ENCODE peak calls at places on chromosomes 4 and X, in eight cellular contexts. One of them, this sample, is unnamed.

GRCh38 chr4:95439896-95440295 is 108.9 kb downstream of the UNC5C start:
- DNase-seq in mesenchymal stem cell: no peak
- DNase-seq in pancreas: no peak
- DNase-seq in Panc1: no peak
- DNase-seq in CD8-positive, alpha-beta T cell: no peak
- DNase-seq in lung: no peak
- DNase-seq in kidney: no peak
- DNase-seq in endodermal cell: no peak
- DNase-seq in this sample: no peak

GRCh38 chrX:133440081-133440796 is 24.9 kb upstream of the GPC4 start:
- DNase-seq in lung: no peak
- DNase-seq in CD8-positive, alpha-beta T cell: no peak
- DNase-seq in endodermal cell: peak; percentile 80
- DNase-seq in mesenchymal stem cell: no peak
- DNase-seq in Panc1: no peak
- DNase-seq in kidney: no peak
- DNase-seq in pancreas: no peak
- DNase-seq in this sample: no peak

GRCh38 chr4:3434891-3435683 is 6.7 kb upstream of the HGFAC start:
- DNase-seq in lung: no peak
- DNase-seq in endodermal cell: peak; percentile 68
- DNase-seq in pancreas: no peak
- DNase-seq in mesenchymal stem cell: no peak
- DNase-seq in CD8-positive, alpha-beta T cell: no peak
- DNase-seq in Panc1: no peak
- DNase-seq in kidney: peak; percentile 66
- DNase-seq in this sample: no peak

GRCh38 chr4:3792813-3793212 is 26.6 kb downstream of the ADRA2C start:
- DNase-seq in kidney: peak; percentile 12
- DNase-seq in Panc1: no peak
- DNase-seq in endodermal cell: peak; percentile 96
- DNase-seq in pancreas: no peak
- DNase-seq in lung: no peak
- DNase-seq in mesenchymal stem cell: no peak
- DNase-seq in CD8-positive, alpha-beta T cell: no peak
- DNase-seq in this sample: no peak

GRCh38 chr4:40562681-40563080 is 67.0 kb downstream of the RBM47 start:
- DNase-seq in kidney: no peak
- DNase-seq in pancreas: no peak
- DNase-seq in lung: no peak
- DNase-seq in endodermal cell: no peak
- DNase-seq in CD8-positive, alpha-beta T cell: no peak
- DNase-seq in Panc1: no peak
- DNase-seq in mesenchymal stem cell: no peak
- DNase-seq in this sample: no peak

GRCh38 chr4:155164705-155165104 is 43.7 kb upstream of the NPY2R start:
- DNase-seq in lung: no peak
- DNase-seq in endodermal cell: no peak
- DNase-seq in pancreas: no peak
- DNase-seq in CD8-positive, alpha-beta T cell: no peak
- DNase-seq in mesenchymal stem cell: no peak
- DNase-seq in kidney: no peak
- DNase-seq in Panc1: no peak
- DNase-seq in this sample: no peak

GRCh38 chr4:21790437-21791029 is 158.0 kb downstream of the KCNIP4 start:
- DNase-seq in endodermal cell: no peak
- DNase-seq in lung: no peak
- DNase-seq in Panc1: no peak
- DNase-seq in CD8-positive, alpha-beta T cell: no peak
- DNase-seq in pancreas: no peak
- DNase-seq in mesenchymal stem cell: peak; percentile 48
- DNase-seq in kidney: no peak
- DNase-seq in this sample: no peak

GRCh38 chrX:72568406-72569092 is 4.1 kb downstream of the HDAC8 start:
- DNase-seq in lung: no peak
- DNase-seq in mesenchymal stem cell: no peak
- DNase-seq in CD8-positive, alpha-beta T cell: no peak
- DNase-seq in endodermal cell: no peak
- DNase-seq in kidney: no peak
- DNase-seq in pancreas: no peak
- DNase-seq in Panc1: no peak
- DNase-seq in this sample: no peak

GRCh38 chr4:152606800-152607577 is 71.1 kb upstream of the FBXW7 start:
- DNase-seq in endodermal cell: peak; percentile 78
- DNase-seq in mesenchymal stem cell: peak; percentile 33
- DNase-seq in Panc1: no peak
- DNase-seq in lung: no peak
- DNase-seq in pancreas: no peak
- DNase-seq in CD8-positive, alpha-beta T cell: no peak
- DNase-seq in kidney: no peak
- DNase-seq in this sample: no peak

GRCh38 chrX:19003756-19004155 is 19.8 kb upstream of the PHKA2 start:
- DNase-seq in CD8-positive, alpha-beta T cell: no peak
- DNase-seq in kidney: no peak
- DNase-seq in mesenchymal stem cell: no peak
- DNase-seq in endodermal cell: no peak
- DNase-seq in lung: no peak
- DNase-seq in Panc1: no peak
- DNase-seq in pancreas: no peak
- DNase-seq in this sample: no peak

GRCh38 chr4:107791902-107792301 is 32.8 kb upstream of the SGMS2 start:
- DNase-seq in CD8-positive, alpha-beta T cell: no peak
- DNase-seq in endodermal cell: no peak
- DNase-seq in Panc1: no peak
- DNase-seq in kidney: no peak
- DNase-seq in lung: no peak
- DNase-seq in pancreas: no peak
- DNase-seq in mesenchymal stem cell: no peak
- DNase-seq in this sample: no peak

GRCh38 chr4:2042207-2042946 is 16.8 kb upstream of the NAT8L start:
- DNase-seq in pancreas: no peak
- DNase-seq in kidney: peak; percentile 78
- DNase-seq in endodermal cell: peak; percentile 72
- DNase-seq in CD8-positive, alpha-beta T cell: no peak
- DNase-seq in Panc1: no peak
- DNase-seq in lung: no peak
- DNase-seq in mesenchymal stem cell: peak; percentile 29
- DNase-seq in this sample: peak; percentile 46

GRCh38 chr4:71568131-71568530 is 215.7 kb downstream of the GC start:
- DNase-seq in pancreas: no peak
- DNase-seq in endodermal cell: peak; percentile 37
- DNase-seq in kidney: no peak
- DNase-seq in mesenchymal stem cell: no peak
- DNase-seq in lung: no peak
- DNase-seq in CD8-positive, alpha-beta T cell: no peak
- DNase-seq in Panc1: no peak
- DNase-seq in this sample: no peak

GRCh38 chr4:80266902-80267380 is 477 bp downstream of the FGF5 start:
- DNase-seq in lung: no peak
- DNase-seq in mesenchymal stem cell: peak; percentile 64
- DNase-seq in endodermal cell: no peak
- DNase-seq in kidney: no peak
- DNase-seq in pancreas: no peak
- DNase-seq in CD8-positive, alpha-beta T cell: no peak
- DNase-seq in Panc1: no peak
- DNase-seq in this sample: no peak

GRCh38 chr4:55253911-55254593 is 92.0 kb upstream of the SRD5A3 start:
- DNase-seq in kidney: no peak
- DNase-seq in endodermal cell: no peak
- DNase-seq in pancreas: no peak
- DNase-seq in lung: no peak
- DNase-seq in CD8-positive, alpha-beta T cell: no peak
- DNase-seq in Panc1: no peak
- DNase-seq in mesenchymal stem cell: no peak
- DNase-seq in this sample: no peak

GRCh38 chrX:7147978-7148824 is at the start of gene PUDP:
- DNase-seq in lung: peak; percentile 87
- DNase-seq in CD8-positive, alpha-beta T cell: peak; percentile 69
- DNase-seq in Panc1: no peak
- DNase-seq in kidney: peak; percentile 96
- DNase-seq in endodermal cell: peak; percentile 90
- DNase-seq in mesenchymal stem cell: peak; percentile 77
- DNase-seq in pancreas: peak; percentile 90
- DNase-seq in this sample: peak; percentile 82

GRCh38 chr4:37597019-37597418 is 89.2 kb downstream of the RELL1 start:
- DNase-seq in mesenchymal stem cell: no peak
- DNase-seq in endodermal cell: no peak
- DNase-seq in Panc1: no peak
- DNase-seq in kidney: no peak
- DNase-seq in CD8-positive, alpha-beta T cell: no peak
- DNase-seq in pancreas: no peak
- DNase-seq in lung: no peak
- DNase-seq in this sample: no peak

GRCh38 chr4:178448372-178449040 is 1006.3 kb upstream of the AGA start:
- DNase-seq in kidney: no peak
- DNase-seq in lung: no peak
- DNase-seq in mesenchymal stem cell: no peak
- DNase-seq in CD8-positive, alpha-beta T cell: no peak
- DNase-seq in endodermal cell: no peak
- DNase-seq in pancreas: no peak
- DNase-seq in Panc1: no peak
- DNase-seq in this sample: no peak

GRCh38 chrX:107552976-107553375 is 75.3 kb upstream of the PRPS1 start:
- DNase-seq in Panc1: no peak
- DNase-seq in endodermal cell: no peak
- DNase-seq in mesenchymal stem cell: no peak
- DNase-seq in kidney: no peak
- DNase-seq in pancreas: no peak
- DNase-seq in CD8-positive, alpha-beta T cell: no peak
- DNase-seq in lung: no peak
- DNase-seq in this sample: no peak
- H3K9me3 ChIP-seq in Panc1: no peaks in the 10 kb centered on the region
- H3K9me3 ChIP-seq in endodermal cell: no peaks in the 10 kb centered on the region
- H3K9me3 ChIP-seq in mesenchymal stem cell: no peaks in the 10 kb centered on the region
- H3K9me3 ChIP-seq in kidney: no peaks in the 10 kb centered on the region
- H3K9me3 ChIP-seq in pancreas: no peaks in the 10 kb centered on the region
- H3K9me3 ChIP-seq in CD8-positive, alpha-beta T cell: no peaks in the 10 kb centered on the region
- H3K9me3 ChIP-seq in lung: no peaks in the 10 kb centered on the region
- H3K9me3 ChIP-seq in this sample: no peaks in the 10 kb centered on the region

GRCh38 chr4:30632751-30633150 is 87.4 kb upstream of the PCDH7 start:
- DNase-seq in Panc1: no peak
- DNase-seq in mesenchymal stem cell: no peak
- DNase-seq in endodermal cell: no peak
- DNase-seq in CD8-positive, alpha-beta T cell: no peak
- DNase-seq in pancreas: no peak
- DNase-seq in lung: no peak
- DNase-seq in kidney: no peak
- DNase-seq in this sample: no peak

GRCh38 chr4:30630431-30630830 is 89.7 kb upstream of the PCDH7 start:
- DNase-seq in endodermal cell: no peak
- DNase-seq in CD8-positive, alpha-beta T cell: no peak
- DNase-seq in pancreas: no peak
- DNase-seq in kidney: no peak
- DNase-seq in lung: no peak
- DNase-seq in mesenchymal stem cell: no peak
- DNase-seq in Panc1: no peak
- DNase-seq in this sample: no peak
- H3K9me3 ChIP-seq in endodermal cell: no peaks in the 10 kb centered on the region
- H3K9me3 ChIP-seq in CD8-positive, alpha-beta T cell: no peaks in the 10 kb centered on the region
- H3K9me3 ChIP-seq in pancreas: no peaks in the 10 kb centered on the region
- H3K9me3 ChIP-seq in kidney: no peaks in the 10 kb centered on the region
- H3K9me3 ChIP-seq in lung: peaks cover 3% of the 10 kb centered on the region
- H3K9me3 ChIP-seq in mesenchymal stem cell: no peaks in the 10 kb centered on the region
- H3K9me3 ChIP-seq in Panc1: no peaks in the 10 kb centered on the region
- H3K9me3 ChIP-seq in this sample: no peaks in the 10 kb centered on the region

GRCh38 chr4:147136308-147136707 is 190.6 kb upstream of the TTC29 start:
- DNase-seq in endodermal cell: no peak
- DNase-seq in lung: no peak
- DNase-seq in pancreas: no peak
- DNase-seq in CD8-positive, alpha-beta T cell: no peak
- DNase-seq in kidney: peak; percentile 80
- DNase-seq in mesenchymal stem cell: peak; percentile 75
- DNase-seq in Panc1: no peak
- DNase-seq in this sample: no peak

GRCh38 chr4:147139455-147140198 is 194.0 kb upstream of the TTC29 start:
- DNase-seq in Panc1: no peak
- DNase-seq in CD8-positive, alpha-beta T cell: no peak
- DNase-seq in pancreas: no peak
- DNase-seq in mesenchymal stem cell: no peak
- DNase-seq in endodermal cell: no peak
- DNase-seq in kidney: no peak
- DNase-seq in lung: no peak
- DNase-seq in this sample: no peak

GRCh38 chr4:147136783-147137182 is 191.1 kb upstream of the TTC29 start:
- DNase-seq in lung: no peak
- DNase-seq in pancreas: no peak
- DNase-seq in CD8-positive, alpha-beta T cell: no peak
- DNase-seq in mesenchymal stem cell: peak; percentile 46
- DNase-seq in Panc1: no peak
- DNase-seq in kidney: no peak
- DNase-seq in endodermal cell: no peak
- DNase-seq in this sample: no peak

GRCh38 chr4:147137280-147137679 is 191.6 kb upstream of the TTC29 start:
- DNase-seq in lung: no peak
- DNase-seq in Panc1: no peak
- DNase-seq in endodermal cell: peak; percentile 67
- DNase-seq in kidney: no peak
- DNase-seq in pancreas: no peak
- DNase-seq in mesenchymal stem cell: no peak
- DNase-seq in CD8-positive, alpha-beta T cell: no peak
- DNase-seq in this sample: no peak

DNA sequence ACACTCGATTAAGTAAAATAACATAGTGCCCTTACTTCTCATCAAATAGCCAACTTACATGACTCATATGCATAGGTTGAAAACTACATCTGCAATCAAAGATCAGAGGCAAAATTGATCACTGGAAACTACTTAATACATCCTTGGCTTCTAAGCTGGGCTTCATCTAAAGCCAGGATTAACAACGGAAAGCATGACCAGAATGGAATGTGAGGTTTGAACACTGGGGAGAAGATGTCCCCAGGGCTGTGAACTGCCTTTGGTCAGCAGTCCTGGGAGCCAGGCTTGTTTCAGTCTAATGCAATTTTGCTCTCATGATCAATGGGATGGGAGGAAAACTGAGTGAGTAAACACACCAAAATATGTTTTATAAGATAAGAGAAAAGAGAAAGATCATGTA is 192.5 kb upstream of the TTC29 start:
- DNase-seq in Panc1: no peak
- DNase-seq in pancreas: no peak
- DNase-seq in mesenchymal stem cell: peak; percentile 54
- DNase-seq in endodermal cell: no peak
- DNase-seq in kidney: no peak
- DNase-seq in CD8-positive, alpha-beta T cell: no peak
- DNase-seq in lung: no peak
- DNase-seq in this sample: no peak
- H3K9me3 ChIP-seq in Panc1: no peaks in the 10 kb centered on the region
- H3K9me3 ChIP-seq in pancreas: no peaks in the 10 kb centered on the region
- H3K9me3 ChIP-seq in mesenchymal stem cell: no peaks in the 10 kb centered on the region
- H3K9me3 ChIP-seq in endodermal cell: no peaks in the 10 kb centered on the region
- H3K9me3 ChIP-seq in kidney: no peaks in the 10 kb centered on the region
- H3K9me3 ChIP-seq in CD8-positive, alpha-beta T cell: no peaks in the 10 kb centered on the region
- H3K9me3 ChIP-seq in lung: no peaks in the 10 kb centered on the region
- H3K9me3 ChIP-seq in this sample: no peaks in the 10 kb centered on the region

DNA sequence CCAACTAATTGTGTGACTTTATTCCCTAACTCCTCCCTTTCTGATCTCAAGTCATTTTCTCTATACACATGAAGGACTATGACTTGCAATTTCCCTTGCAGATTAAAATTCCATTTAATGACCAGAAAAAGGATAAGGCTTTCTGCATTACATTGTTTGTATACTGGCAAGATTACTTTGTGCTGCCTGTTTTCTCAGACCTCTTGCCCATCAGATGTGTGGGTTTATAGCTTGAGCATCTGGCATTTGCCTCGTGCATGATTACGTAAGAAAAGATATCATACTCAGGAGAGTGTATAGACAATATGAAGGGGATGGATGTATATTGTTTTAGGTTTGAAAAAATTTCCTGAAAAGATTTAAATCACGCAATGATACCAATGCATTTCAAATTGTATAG is 593.8 kb upstream of the SLIT2 start:
- DNase-seq in mesenchymal stem cell: no peak
- DNase-seq in Panc1: no peak
- DNase-seq in kidney: no peak
- DNase-seq in CD8-positive, alpha-beta T cell: no peak
- DNase-seq in pancreas: no peak
- DNase-seq in endodermal cell: no peak
- DNase-seq in lung: no peak
- DNase-seq in this sample: no peak
- H3K9me3 ChIP-seq in mesenchymal stem cell: no peaks in the 10 kb centered on the region
- H3K9me3 ChIP-seq in Panc1: no peaks in the 10 kb centered on the region
- H3K9me3 ChIP-seq in kidney: no peaks in the 10 kb centered on the region
- H3K9me3 ChIP-seq in CD8-positive, alpha-beta T cell: no peaks in the 10 kb centered on the region
- H3K9me3 ChIP-seq in pancreas: no peaks in the 10 kb centered on the region
- H3K9me3 ChIP-seq in endodermal cell: no peaks in the 10 kb centered on the region
- H3K9me3 ChIP-seq in lung: no peaks in the 10 kb centered on the region
- H3K9me3 ChIP-seq in this sample: no peaks in the 10 kb centered on the region